ENCODE peak calls at places on chromosomes 16 and 17, in five cellular contexts. T is choroid plexus epithelial cell, Y is NCI-H774, Q is HTR-8/SVneo, W is EL. E is an unnamed sample.

GRCh38 chr17:76014100-76014924 is 12.8 kb downstream of the EVPL start:
- DNase-seq in Q (peak), Y (peak), T (peak), W (peak), E (no peak)

GRCh38 chr16:15483857-15484256 is 49.5 kb downstream of the BMERB1 start:
- DNase-seq in Y (no peak), Q (no peak), W (no peak), T (no peak), E (no peak)

GRCh38 chr17:80857721-80858171 is 133.9 kb upstream of the CHMP6 start:
- DNase-seq in W (no peak), Y (no peak), Q (no peak), T (no peak), E (no peak)

GRCh38 chr17:29107933-29108805 is 65.2 kb downstream of the PIPOX start:
- DNase-seq in Y (no peak), Q (no peak), T (peak), W (no peak), E (no peak)

GRCh38 chr17:33811006-33811760 is 443.9 kb upstream of the CCL2 start:
- DNase-seq in Q (no peak), Y (no peak), T (no peak), W (no peak), E (no peak)

GRCh38 chr17:5405400-5405799 is 14.1 kb downstream of the NUP88 start:
- DNase-seq in W (no peak), T (no peak), Q (no peak), Y (no peak), E (no peak)

GRCh38 chr16:58614860-58615259 is 14.8 kb downstream of the CNOT1 start:
- DNase-seq in W (no peak), Y (no peak), T (no peak), Q (no peak), E (no peak)

GRCh38 chr16:75322706-75323105 is 71.3 kb upstream of the BCAR1 start:
- DNase-seq in Q (no peak), Y (no peak), W (peak), T (peak), E (no peak)

GRCh38 chr17:57599271-57600045 is 145.6 kb downstream of the CCDC182 start:
- DNase-seq in Y (no peak), W (no peak), Q (no peak), T (no peak), E (no peak)

GRCh38 chr16:26395700-26396099 is 671.0 kb upstream of the C16orf82 start:
- DNase-seq in W (no peak), Y (no peak), Q (no peak), T (no peak), E (no peak)

GRCh38 chr17:77374170-77374936 is 233.6 kb downstream of the SEC14L1 start:
- DNase-seq in W (peak), T (peak), Y (no peak), Q (peak), E (no peak)

E was measured in iPS DF 19.7.